ENCODE peak calls at places on chromosome 1, in four cellular contexts. W is sigmoid colon; H is upper lobe of right lung; V is CD8-positive, alpha-beta T cell. O is an unnamed sample.

GRCh38 chr1:154595621-154596020 is 12.4 kb downstream of the ADAR start:
- DNase-seq in W (no peak), H (no peak), V (no peak), O (no peak)

GRCh38 chr1:81433676-81434075 is 367.1 kb upstream of the ADGRL2 start:
- DNase-seq in W (no peak), H (no peak), V (no peak), O (no peak)

GRCh38 chr1:89698020-89698560 is 65.2 kb downstream of the LRRC8C start:
- DNase-seq in W (no peak), H (no peak), V (no peak), O (no peak)

GRCh38 chr1:186532481-186532880 is 71.6 kb upstream of the PDC start:
- DNase-seq in W (no peak), H (no peak), V (no peak), O (no peak)

GRCh38 chr1:111222308-111223125 is 5.0 kb upstream of the CHI3L2 start:
- DNase-seq in W (peak; percentile 83), H (peak; percentile 88), V (peak; percentile 89), O (peak; percentile 68)

GRCh38 chr1:87202922-87203655 is 125.6 kb upstream of the LMO4 start:
- DNase-seq in W (no peak), H (no peak), V (no peak), O (no peak)

GRCh38 chr1:226085675-226086074 is 23.2 kb downstream of the H3-3A start:
- DNase-seq in W (no peak), H (peak; percentile 17), V (no peak), O (no peak)

GRCh38 chr1:235138821-235139220 is 10.2 kb upstream of the TOMM20 start:
- DNase-seq in W (no peak), H (no peak), V (no peak), O (no peak)

GRCh38 chr1:46605242-46605641 is 1.2 kb upstream of the MKNK1 start:
- DNase-seq in W (no peak), H (no peak), V (peak; percentile 64), O (no peak)

GRCh38 chr1:50742523-50742922 is 217.5 kb downstream of the FAF1 start:
- DNase-seq in W (no peak), H (no peak), V (no peak), O (no peak)

GRCh38 chr1:108901106-108901505 is 24.3 kb downstream of the GPSM2 start:
- DNase-seq in W (no peak), H (no peak), V (no peak), O (no peak)

GRCh38 chr1:110541996-110542395 is 23.0 kb upstream of the KCNA10 start:
- DNase-seq in W (no peak), H (no peak), V (no peak), O (no peak)

GRCh38 chr1:2226525-2227340 is 1.4 kb upstream of the SKI start:
- DNase-seq in W (peak; percentile 78), H (peak; percentile 71), V (no peak), O (no peak)

GRCh38 chr1:163381487-163382184 is 59.9 kb downstream of the NUF2 start:
- DNase-seq in W (no peak), H (no peak), V (no peak), O (no peak)

GRCh38 chr1:86429830-86430229 is 5.9 kb downstream of the CLCA2 start:
- DNase-seq in W (peak; percentile 76), H (no peak), V (no peak), O (peak; percentile 47)

GRCh38 chr1:110602466-110602865 is 3.7 kb downstream of the KCNA2 start:
- DNase-seq in W (peak; percentile 63), H (no peak), V (peak; percentile 5), O (no peak)

GRCh38 chr1:15081088-15081487 is 72.5 kb upstream of the TMEM51 start:
- DNase-seq in W (no peak), H (no peak), V (no peak), O (no peak)

GRCh38 chr1:58584082-58584895 is 7.2 kb upstream of the TACSTD2 start:
- DNase-seq in W (peak; percentile 90), H (peak; percentile 78), V (no peak), O (peak; percentile 73)

GRCh38 chr1:25680701-25681100 is 64.1 kb downstream of the MAN1C1 start:
- DNase-seq in W (no peak), H (no peak), V (no peak), O (no peak)

GRCh38 chr1:21620461-21620860 is 48.7 kb downstream of the RAP1GAP start:
- DNase-seq in W (no peak), H (no peak), V (no peak), O (no peak)

GRCh38 chr1:19463204-19463803 is 22.0 kb downstream of the CAPZB start:
- DNase-seq in W (no peak), H (no peak), V (peak; percentile 82), O (no peak)

GRCh38 chr1:183470961-183471747 is 1.1 kb upstream of the SMG7 start:
- DNase-seq in W (peak; percentile 86), H (peak; percentile 90), V (peak; percentile 68), O (peak; percentile 52)

GRCh38 chr1:6385673-6386191 is 7.8 kb downstream of the ACOT7 start:
- DNase-seq in W (peak; percentile 92), H (peak; percentile 77), V (no peak), O (peak; percentile 56)

GRCh38 chr1:107477233-107477632 is 336.4 kb downstream of the NTNG1 start:
- DNase-seq in W (no peak), H (no peak), V (no peak), O (no peak)

GRCh38 chr1:234774971-234775370 is 165.0 kb upstream of the IRF2BP2 start:
- DNase-seq in W (peak; percentile 67), H (no peak), V (peak; percentile 43), O (no peak)

GRCh38 chr1:115647000-115647399 is 5.2 kb downstream of the VANGL1 start:
- DNase-seq in W (no peak), H (no peak), V (no peak), O (no peak)

GRCh38 chr1:201115390-201115937 is 3.2 kb upstream of the CACNA1S start:
- DNase-seq in W (no peak), H (no peak), V (no peak), O (no peak)

GRCh38 chr1:236044346-236044745 is 20.5 kb downstream of the NID1 start:
- DNase-seq in W (no peak), H (no peak), V (no peak), O (no peak)

GRCh38 chr1:10865518-10866313 is 69.3 kb upstream of the CASZ1 start:
- DNase-seq in W (no peak), H (no peak), V (no peak), O (no peak)
- H3K27me3 ChIP-seq in W (peaks cover 10% of the 10 kb centered on the region), H (peaks cover 29% of the 10 kb centered on the region), V (peaks cover 15% of the 10 kb centered on the region), O (no peaks in the 10 kb centered on the region)

GRCh38 chr1:10947691-10948462 is 64.6 kb upstream of the TARDBP start:
- DNase-seq in W (no peak), H (no peak), V (no peak), O (no peak)

GRCh38 chr1:10948463-10948775 is 64.0 kb upstream of the TARDBP start:
- DNase-seq in W (no peak), H (no peak), V (no peak), O (no peak)

GRCh38 chr1:10945988-10946387 is 66.5 kb upstream of the TARDBP start:
- DNase-seq in W (no peak), H (no peak), V (no peak), O (no peak)

GRCh38 chr1:10943991-10944730 is 68.3 kb upstream of the TARDBP start:
- DNase-seq in W (no peak), H (no peak), V (no peak), O (peak; percentile 44)

DNA sequence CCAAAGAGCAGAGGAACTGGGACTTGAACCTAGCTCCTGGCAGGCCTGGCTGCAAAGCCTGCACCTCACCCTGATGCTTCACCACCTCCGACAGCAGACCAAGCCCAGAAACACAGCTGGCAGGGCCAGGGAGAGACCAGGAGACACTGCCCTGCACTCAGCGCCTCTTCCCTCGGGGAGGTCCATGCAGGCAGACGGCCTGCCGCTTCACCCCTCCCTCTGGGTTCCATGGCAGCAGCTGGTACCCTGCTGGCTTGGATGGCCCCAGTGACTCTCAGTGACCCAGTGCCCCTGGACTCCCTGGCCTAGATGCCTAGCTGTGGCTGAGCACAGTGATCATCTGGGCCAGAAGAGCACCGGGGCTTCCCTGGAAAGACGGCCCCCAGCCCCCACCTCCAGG is 65.3 kb upstream of the TARDBP start:
- DNase-seq in W (no peak), H (no peak), V (no peak), O (no peak)
- H3K27me3 ChIP-seq in W (peaks cover under 1% of the 10 kb centered on the region), H (no peaks in the 10 kb centered on the region), V (peaks cover 7% of the 10 kb centered on the region), O (no peaks in the 10 kb centered on the region)

DNA sequence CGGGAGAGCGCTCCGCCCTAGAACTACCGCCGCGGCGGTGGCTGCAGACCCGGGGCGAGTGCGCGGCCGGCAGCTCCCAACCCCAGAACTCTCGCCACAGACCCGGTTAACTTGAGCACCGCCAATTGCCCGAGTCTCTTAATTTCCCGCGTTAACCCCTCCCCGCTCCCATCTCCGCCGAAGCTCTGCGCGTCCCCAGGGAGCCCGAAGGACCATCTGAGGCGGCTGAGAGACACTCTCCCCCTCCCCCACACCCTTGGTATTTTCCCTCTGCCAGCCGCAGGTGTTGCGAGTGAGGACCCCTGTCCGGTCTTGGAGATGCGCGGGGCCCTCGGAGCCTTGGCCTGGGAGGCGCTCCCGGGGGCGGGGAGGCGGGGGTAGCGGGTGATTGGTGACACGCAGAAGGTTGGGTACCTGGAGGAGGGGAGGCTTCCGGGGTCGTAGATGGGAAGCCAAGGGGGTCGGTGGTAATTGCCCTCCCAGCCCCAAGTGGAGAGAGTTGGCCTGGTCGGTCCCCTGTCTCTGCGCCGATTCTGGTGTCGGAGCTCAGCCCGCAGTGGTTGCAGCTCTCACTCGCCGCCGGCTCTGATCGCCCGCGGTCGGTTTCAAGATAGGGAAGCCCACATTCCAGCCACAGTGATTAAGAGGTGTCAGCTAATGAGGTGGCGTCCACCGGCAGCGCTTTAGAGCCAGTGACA is 858 bp upstream of the SUSD4 start:
- DNase-seq in W (no peak), H (no peak), V (peak; percentile 50), O (no peak)
- H3K27me3 ChIP-seq in W (peaks cover 13% of the 10 kb centered on the region), H (peaks cover 35% of the 10 kb centered on the region), V (no peaks in the 10 kb centered on the region), O (no peaks in the 10 kb centered on the region)

GRCh38 chr1:974687-975328 is 7.1 kb downstream of the PERM1 start:
- DNase-seq in W (no peak), H (no peak), V (no peak), O (no peak)

GRCh38 chr1:972726-973458 is 6.6 kb downstream of the PLEKHN1 start:
- DNase-seq in W (no peak), H (no peak), V (no peak), O (no peak)

GRCh38 chr1:975365-975764 is 6.5 kb downstream of the PERM1 start:
- DNase-seq in W (no peak), H (no peak), V (no peak), O (no peak)

GRCh38 chr1:973459-974292 is 7.4 kb downstream of the PLEKHN1 start:
- DNase-seq in W (no peak), H (no peak), V (no peak), O (no peak)

DNA sequence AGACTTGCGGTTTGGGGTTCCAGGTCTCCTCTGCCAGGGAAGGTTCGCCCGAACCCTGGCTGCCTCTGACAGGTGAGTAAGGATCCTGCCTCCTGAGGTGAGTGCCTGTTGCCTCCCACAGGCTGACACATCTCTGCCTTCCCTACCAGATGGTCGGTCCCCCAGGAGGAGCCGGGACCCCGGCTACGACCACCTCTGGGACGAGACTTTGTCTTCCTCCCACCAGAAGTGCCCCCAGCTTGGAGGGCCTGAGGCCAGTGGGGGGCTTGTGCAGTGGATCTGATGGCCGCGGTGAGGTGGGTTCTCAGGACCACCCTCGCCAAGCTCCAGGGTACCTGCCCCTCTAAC is 7.6 kb downstream of the PERM1 start:
- DNase-seq in W (no peak), H (no peak), V (no peak), O (no peak)
- H3K27me3 ChIP-seq in W (peaks cover 70% of the 10 kb centered on the region), H (peaks cover 43% of the 10 kb centered on the region), V (peaks cover 14% of the 10 kb centered on the region), O (no peaks in the 10 kb centered on the region)

GRCh38 chr1:209227941-209228340 is 355.6 kb upstream of the CAMK1G start:
- DNase-seq in W (no peak), H (no peak), V (no peak), O (no peak)
- H3K27me3 ChIP-seq in W (peaks cover 24% of the 10 kb centered on the region), H (peaks cover 21% of the 10 kb centered on the region), V (no peaks in the 10 kb centered on the region), O (peaks cover 4% of the 10 kb centered on the region)